ENCODE peak calls at places on chromosomes 5 and 9, in six cellular contexts. One of them, this sample, is unnamed.

GRCh38 chr9:89541798-89542197 is 43.9 kb upstream of the SEMA4D start:
- DNase-seq in WTC11: no peak
- DNase-seq in HCT116: no peak
- DNase-seq in HepG2: no peak
- DNase-seq in GM12878: no peak
- DNase-seq in H1: no peak
- DNase-seq in this sample: no peak

GRCh38 chr9:76835571-76836283 is 70.2 kb downstream of the PRUNE2 start:
- DNase-seq in GM12878: no peak
- DNase-seq in WTC11: no peak
- DNase-seq in H1: no peak
- DNase-seq in HepG2: no peak
- DNase-seq in HCT116: no peak
- DNase-seq in this sample: no peak

GRCh38 chr5:33363537-33363936 is 77.2 kb upstream of the TARS1 start:
- DNase-seq in HCT116: no peak
- DNase-seq in H1: no peak
- DNase-seq in HepG2: no peak
- DNase-seq in WTC11: no peak
- DNase-seq in GM12878: no peak
- DNase-seq in this sample: no peak

GRCh38 chr9:126335837-126336236 is 9.2 kb downstream of the MVB12B start:
- DNase-seq in HCT116: no peak
- DNase-seq in HepG2: no peak
- DNase-seq in WTC11: no peak
- DNase-seq in H1: no peak
- DNase-seq in GM12878: no peak
- DNase-seq in this sample: no peak

GRCh38 chr9:90641090-90641489 is 1.5 kb downstream of the DIRAS2 start:
- DNase-seq in H1: no peak
- DNase-seq in HCT116: no peak
- DNase-seq in HepG2: no peak
- DNase-seq in GM12878: no peak
- DNase-seq in WTC11: no peak
- DNase-seq in this sample: no peak

GRCh38 chr9:115649991-115650472 is 503.6 kb upstream of the PAPPA start:
- DNase-seq in HepG2: peak
- DNase-seq in GM12878: no peak
- DNase-seq in HCT116: no peak
- DNase-seq in WTC11: no peak
- DNase-seq in H1: no peak
- DNase-seq in this sample: no peak

GRCh38 chr9:72592501-72593403 is 71.3 kb downstream of the TMC1 start:
- DNase-seq in GM12878: peak
- DNase-seq in HepG2: peak
- DNase-seq in WTC11: no peak
- DNase-seq in H1: no peak
- DNase-seq in HCT116: no peak
- DNase-seq in this sample: peak

GRCh38 chr9:3647652-3648051 is 121.9 kb upstream of the RFX3 start:
- DNase-seq in HCT116: no peak
- DNase-seq in HepG2: no peak
- DNase-seq in H1: no peak
- DNase-seq in WTC11: no peak
- DNase-seq in GM12878: no peak
- DNase-seq in this sample: no peak

GRCh38 chr5:139774980-139775654 is 20.5 kb upstream of the PSD2 start:
- DNase-seq in HepG2: peak
- DNase-seq in GM12878: no peak
- DNase-seq in H1: peak
- DNase-seq in WTC11: peak
- DNase-seq in HCT116: no peak
- DNase-seq in this sample: peak

GRCh38 chr9:70466976-70467551 is 52.6 kb upstream of the KLF9 start:
- DNase-seq in HepG2: no peak
- DNase-seq in H1: no peak
- DNase-seq in HCT116: no peak
- DNase-seq in WTC11: no peak
- DNase-seq in GM12878: no peak
- DNase-seq in this sample: no peak

GRCh38 chr9:21160178-21160577 is 6.3 kb downstream of the IFNA21 start:
- DNase-seq in GM12878: peak
- DNase-seq in WTC11: no peak
- DNase-seq in H1: no peak
- DNase-seq in HCT116: no peak
- DNase-seq in HepG2: no peak
- DNase-seq in this sample: no peak

GRCh38 chr9:127586537-127586936 is 25.5 kb upstream of the STXBP1 start:
- DNase-seq in HCT116: no peak
- DNase-seq in H1: no peak
- DNase-seq in HepG2: peak
- DNase-seq in GM12878: no peak
- DNase-seq in WTC11: peak
- DNase-seq in this sample: peak

GRCh38 chr9:127990539-127990938 is 9.8 kb upstream of the EEIG1 start:
- DNase-seq in HepG2: no peak
- DNase-seq in WTC11: no peak
- DNase-seq in HCT116: no peak
- DNase-seq in GM12878: no peak
- DNase-seq in H1: no peak
- DNase-seq in this sample: no peak

GRCh38 chr5:151357792-151358191 is 10.4 kb upstream of the SLC36A2 start:
- DNase-seq in HepG2: no peak
- DNase-seq in H1: no peak
- DNase-seq in WTC11: no peak
- DNase-seq in GM12878: no peak
- DNase-seq in HCT116: no peak
- DNase-seq in this sample: no peak

GRCh38 chr5:111829701-111830100 is 72.7 kb upstream of the NREP start:
- DNase-seq in HCT116: no peak
- DNase-seq in WTC11: no peak
- DNase-seq in HepG2: no peak
- DNase-seq in GM12878: no peak
- DNase-seq in H1: no peak
- DNase-seq in this sample: no peak

GRCh38 chr5:111840275-111840674 is 83.3 kb upstream of the NREP start:
- DNase-seq in GM12878: no peak
- DNase-seq in HepG2: no peak
- DNase-seq in HCT116: no peak
- DNase-seq in WTC11: no peak
- DNase-seq in H1: no peak
- DNase-seq in this sample: no peak

GRCh38 chr5:111830333-111830732 is 73.3 kb upstream of the NREP start:
- DNase-seq in GM12878: no peak
- DNase-seq in HCT116: peak
- DNase-seq in WTC11: no peak
- DNase-seq in HepG2: no peak
- DNase-seq in H1: no peak
- DNase-seq in this sample: no peak

DNA sequence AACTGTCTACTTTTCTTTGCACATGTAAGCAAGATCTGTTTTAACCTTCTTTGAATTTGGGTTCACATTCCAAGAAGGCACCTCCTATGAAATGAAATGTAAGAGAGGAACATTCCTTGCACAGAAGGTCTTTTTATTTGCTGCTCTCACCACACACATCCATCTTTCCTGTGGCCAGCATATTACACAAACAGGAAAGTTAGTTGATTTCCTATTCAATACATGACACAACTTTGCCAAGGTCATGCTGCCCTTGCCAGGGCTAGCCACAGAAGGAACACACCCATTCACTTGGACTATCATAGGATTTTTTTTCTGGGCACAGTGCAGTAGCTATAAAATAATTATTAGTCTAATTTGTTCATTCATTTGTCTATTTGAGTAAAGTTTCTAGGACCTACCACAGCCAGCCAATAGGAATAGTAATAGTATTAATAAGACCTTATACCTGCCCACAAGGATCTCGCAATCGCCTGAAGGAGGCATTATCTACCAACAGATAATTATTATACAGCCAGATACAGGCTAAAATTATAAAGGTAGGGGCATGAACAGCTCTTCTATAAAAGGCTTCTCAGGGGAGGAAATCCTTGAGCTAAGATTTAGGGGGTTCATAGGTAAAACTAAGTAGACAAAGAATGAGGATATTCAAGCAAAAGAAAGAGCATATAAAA is 78.1 kb upstream of the NREP start:
- DNase-seq in HCT116: no peak
- DNase-seq in GM12878: no peak
- DNase-seq in HepG2: no peak
- DNase-seq in H1: no peak
- DNase-seq in WTC11: no peak
- DNase-seq in this sample: no peak
- TF ChIP-seq SP1 in HCT116: no peak
- TF ChIP-seq SP1 in GM12878: no peak
- TF ChIP-seq SP1 in HepG2: no peak
- TF ChIP-seq SP1 in H1: no peak
- TF ChIP-seq SP1 in WTC11: no peak
- TF ChIP-seq SP1 in this sample: no peak

GRCh38 chr9:93172646-93173364 is 11.1 kb upstream of the WNK2 start:
- DNase-seq in WTC11: no peak
- DNase-seq in GM12878: no peak
- DNase-seq in HCT116: no peak
- DNase-seq in H1: no peak
- DNase-seq in HepG2: no peak
- DNase-seq in this sample: no peak

GRCh38 chr9:93171261-93171660 is 12.7 kb upstream of the WNK2 start:
- DNase-seq in HCT116: no peak
- DNase-seq in GM12878: no peak
- DNase-seq in HepG2: no peak
- DNase-seq in H1: no peak
- DNase-seq in WTC11: no peak
- DNase-seq in this sample: peak

GRCh38 chr9:93174976-93175375 is 9.0 kb upstream of the WNK2 start:
- DNase-seq in H1: no peak
- DNase-seq in GM12878: no peak
- DNase-seq in WTC11: no peak
- DNase-seq in HepG2: no peak
- DNase-seq in HCT116: no peak
- DNase-seq in this sample: no peak

GRCh38 chr9:93170571-93170970 is 13.4 kb upstream of the WNK2 start:
- DNase-seq in WTC11: no peak
- DNase-seq in H1: no peak
- DNase-seq in HepG2: no peak
- DNase-seq in HCT116: no peak
- DNase-seq in GM12878: no peak
- DNase-seq in this sample: no peak

DNA sequence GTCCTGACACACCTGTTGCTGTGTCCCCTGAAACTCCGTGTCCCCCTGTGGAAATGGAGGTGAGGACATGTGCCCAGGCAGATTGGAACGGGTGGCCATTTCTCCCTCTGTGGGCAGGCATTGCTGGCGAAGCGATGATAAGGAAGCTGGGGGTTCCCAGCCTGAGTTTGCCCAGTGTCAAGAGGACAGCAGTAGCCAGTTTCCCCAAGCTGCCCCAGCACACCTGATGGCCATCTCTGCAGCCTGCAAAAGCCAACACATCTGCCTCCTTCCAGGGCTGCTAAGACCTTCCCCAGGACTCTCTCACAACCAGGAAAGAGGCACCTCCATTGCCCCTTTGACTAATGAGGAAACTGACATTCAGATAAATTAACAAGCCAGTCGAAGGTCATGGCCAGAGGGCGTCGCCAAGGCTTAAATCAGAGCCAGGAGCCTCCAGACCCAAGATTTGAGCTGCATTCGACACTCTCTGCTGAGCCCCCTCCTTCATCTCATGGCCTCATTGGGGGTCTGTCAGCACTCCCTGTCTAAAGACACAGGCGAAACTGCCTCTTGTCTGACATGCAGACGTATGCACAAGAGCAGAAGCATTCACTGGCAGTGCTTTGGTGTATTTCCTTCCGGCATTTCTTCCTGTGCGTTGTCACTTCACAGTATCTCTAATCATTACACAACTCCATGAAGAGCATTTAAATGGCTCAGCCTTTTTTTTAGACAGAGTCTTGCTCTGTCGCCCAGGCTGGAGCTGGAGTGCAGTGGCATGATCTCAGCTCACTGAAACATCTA is 10.4 kb upstream of the WNK2 start:
- DNase-seq in GM12878: no peak
- DNase-seq in HCT116: no peak
- DNase-seq in H1: no peak
- DNase-seq in WTC11: no peak
- DNase-seq in HepG2: no peak
- DNase-seq in this sample: no peak
- TF ChIP-seq CTCF in GM12878: no peak
- TF ChIP-seq CTCF in HCT116: no peak
- TF ChIP-seq CTCF in H1: no peak
- TF ChIP-seq CTCF in WTC11: no peak
- TF ChIP-seq CTCF in HepG2: no peak
- TF ChIP-seq CTCF in this sample: no peak

GRCh38 chr5:177130211-177131018 is 3.2 kb upstream of the NSD1 start:
- DNase-seq in WTC11: no peak
- DNase-seq in GM12878: no peak
- DNase-seq in HepG2: no peak
- DNase-seq in H1: no peak
- DNase-seq in HCT116: no peak
- DNase-seq in this sample: no peak

GRCh38 chr5:177132504-177133118 is 962 bp upstream of the NSD1 start:
- DNase-seq in WTC11: peak
- DNase-seq in H1: no peak
- DNase-seq in HepG2: no peak
- DNase-seq in HCT116: no peak
- DNase-seq in GM12878: no peak
- DNase-seq in this sample: no peak

GRCh38 chr5:177131711-177132503 is 1.7 kb upstream of the NSD1 start:
- DNase-seq in HCT116: no peak
- DNase-seq in HepG2: no peak
- DNase-seq in WTC11: peak
- DNase-seq in GM12878: no peak
- DNase-seq in H1: no peak
- DNase-seq in this sample: peak

GRCh38 chr5:177131352-177131710 is 2.2 kb upstream of the NSD1 start:
- DNase-seq in HepG2: no peak
- DNase-seq in H1: no peak
- DNase-seq in GM12878: no peak
- DNase-seq in WTC11: no peak
- DNase-seq in HCT116: no peak
- DNase-seq in this sample: no peak

GRCh38 chr5:177131019-177131320 is 2.6 kb upstream of the NSD1 start:
- DNase-seq in H1: no peak
- DNase-seq in GM12878: no peak
- DNase-seq in HepG2: no peak
- DNase-seq in HCT116: no peak
- DNase-seq in WTC11: no peak
- DNase-seq in this sample: no peak
- TF ChIP-seq SP1 in H1: no peak
- TF ChIP-seq SP1 in GM12878: no peak
- TF ChIP-seq SP1 in HepG2: no peak
- TF ChIP-seq SP1 in HCT116: no peak
- TF ChIP-seq SP1 in WTC11: no peak
- TF ChIP-seq SP1 in this sample: no peak

DNA sequence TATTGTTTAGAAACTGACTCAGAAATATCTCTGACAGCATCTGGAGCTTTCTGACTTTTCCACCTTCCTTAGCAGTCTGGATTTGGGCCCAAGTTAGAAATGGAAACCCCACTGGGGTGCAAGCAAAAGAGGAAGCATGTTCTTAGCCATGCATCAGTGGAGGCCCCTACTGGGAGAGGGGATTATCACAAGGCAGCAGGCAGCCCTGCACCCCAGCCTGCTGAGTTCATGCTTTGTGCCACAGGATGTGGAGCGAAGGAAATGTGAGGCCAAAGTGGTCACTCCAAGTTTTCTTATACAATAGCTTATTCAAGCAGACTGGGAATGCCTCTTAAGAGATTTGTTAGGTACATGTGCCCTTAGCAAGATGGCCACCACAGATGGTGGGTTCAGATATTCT is 146.4 kb upstream of the TLX3 start:
- DNase-seq in HCT116: peak
- DNase-seq in GM12878: no peak
- DNase-seq in WTC11: peak
- DNase-seq in HepG2: no peak
- DNase-seq in H1: peak
- DNase-seq in this sample: peak
- TF ChIP-seq CTCF in HCT116: peak
- TF ChIP-seq CTCF in GM12878: peak
- TF ChIP-seq CTCF in WTC11: peak
- TF ChIP-seq CTCF in HepG2: peak
- TF ChIP-seq CTCF in H1: peak
- TF ChIP-seq CTCF in this sample: peak

This sample was measured in K562.